ENCODE peak calls at places on chromosome 1, in five cellular contexts. E is PC-3; X is colonic mucosa; S is CD8-positive, alpha-beta T cell; M is hepatocyte. F is an unnamed sample.

GRCh38 chr1:105492941-105493340 is 1563.5 kb upstream of the PRMT6 start:
- DNase-seq in X (no peak), E (no peak), M (peak), S (no peak), F (no peak)

GRCh38 chr1:173451981-173452380 is 25.2 kb upstream of the PRDX6 start:
- DNase-seq in M (no peak), S (no peak), X (no peak), E (peak), F (no peak)

GRCh38 chr1:57889686-57890360 is 466.0 kb upstream of the DAB1 start:
- DNase-seq in S (no peak), M (no peak), E (no peak), X (no peak), F (no peak)

GRCh38 chr1:159012495-159012894 is 2.8 kb downstream of the IFI16 start:
- DNase-seq in M (no peak), X (peak), S (no peak), E (no peak), F (no peak)

GRCh38 chr1:27526569-27527222 is 36.7 kb upstream of the WASF2 start:
- DNase-seq in S (no peak), X (no peak), M (no peak), E (no peak), F (no peak)

GRCh38 chr1:217274927-217275616 is 355.8 kb downstream of the GPATCH2 start:
- DNase-seq in S (no peak), X (no peak), E (peak), M (no peak), F (no peak)

GRCh38 chr1:82449671-82450070 is 648.9 kb downstream of the ADGRL2 start:
- DNase-seq in X (no peak), M (no peak), E (no peak), S (no peak), F (no peak)

GRCh38 chr1:71093938-71094337 is 13.1 kb upstream of the ZRANB2 start:
- DNase-seq in E (peak), X (no peak), M (no peak), S (no peak), F (no peak)

GRCh38 chr1:46456411-46456963 is 33.1 kb upstream of the DMBX1 start:
- DNase-seq in S (no peak), X (no peak), M (no peak), E (no peak), F (no peak)

GRCh38 chr1:190373705-190374336 is 103.8 kb downstream of the BRINP3 start:
- DNase-seq in X (no peak), M (peak), S (no peak), E (peak), F (no peak)

GRCh38 chr1:109944541-109944940 is 33.9 kb downstream of the CSF1 start:
- DNase-seq in E (no peak), M (no peak), X (no peak), S (no peak), F (no peak)

GRCh38 chr1:52631759-52632331 is 1.1 kb upstream of the SHISAL2A start:
- DNase-seq in X (no peak), S (no peak), M (peak), E (no peak), F (no peak)

GRCh38 chr1:164477336-164477735 is 81.6 kb upstream of the PBX1 start:
- DNase-seq in M (no peak), E (no peak), X (no peak), S (no peak), F (no peak)

GRCh38 chr1:19232526-19232851 is 18.8 kb downstream of the EMC1 start:
- DNase-seq in X (peak), M (peak), S (no peak), E (no peak), F (no peak)

GRCh38 chr1:64917328-64917861 is 49.0 kb downstream of the JAK1 start:
- DNase-seq in E (peak), M (peak), S (no peak), X (peak), F (no peak)

GRCh38 chr1:25096307-25097150 is 135.8 kb downstream of the SYF2 start:
- DNase-seq in E (no peak), M (no peak), X (no peak), S (no peak), F (no peak)

GRCh38 chr1:245571872-245572294 is 417.1 kb downstream of the KIF26B start:
- DNase-seq in E (no peak), M (no peak), X (no peak), S (no peak), F (peak)

GRCh38 chr1:2498648-2499047 is 22.6 kb downstream of the PLCH2 start:
- DNase-seq in E (no peak), M (no peak), X (no peak), S (no peak), F (no peak)
- H3K27ac ChIP-seq in E (no peak), M (no peak), X (no peak), S (no peak), F (peak)

GRCh38 chr1:185315364-185316108 is 1.5 kb downstream of the IVNS1ABP start:
- DNase-seq in M (peak), E (no peak), S (no peak), X (peak), F (no peak)

GRCh38 chr1:185316163-185317033 is 645 bp downstream of the IVNS1ABP start:
- DNase-seq in S (peak), X (peak), M (peak), E (peak), F (peak)

GRCh38 chr1:185317886-185318310 is 855 bp upstream of the IVNS1ABP start:
- DNase-seq in M (peak), X (peak), S (peak), E (no peak), F (no peak)

GRCh38 chr1:185318431-185319151 is 1.5 kb upstream of the IVNS1ABP start:
- DNase-seq in E (no peak), X (no peak), S (no peak), M (no peak), F (no peak)

GRCh38 chr1:185317034-185317885 is at the start of gene IVNS1ABP:
- DNase-seq in M (peak), S (peak), X (peak), E (peak), F (peak)
- TF ChIP-seq CTCF in M (peak), S (no peak), X (peak), E (peak), F (peak)

DNA sequence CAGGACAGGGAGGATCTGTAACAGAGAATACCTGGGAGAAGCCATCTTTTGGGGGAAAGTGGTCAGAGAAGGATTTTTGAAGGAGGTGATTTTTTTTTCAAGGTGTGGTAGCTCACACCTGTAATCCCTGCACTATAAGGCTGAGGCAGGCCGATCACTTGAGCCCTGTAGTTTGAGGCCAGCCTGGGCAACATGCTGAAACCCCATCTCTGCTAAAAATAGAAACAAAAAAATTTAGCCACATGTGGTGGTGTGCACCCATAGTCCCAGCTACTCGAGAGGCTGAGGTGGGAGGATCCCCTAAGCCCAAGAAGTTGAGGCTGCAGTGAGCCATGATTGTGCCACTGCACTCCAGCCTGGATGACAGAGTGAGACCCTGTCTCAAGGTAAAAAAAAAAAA is 67.4 kb upstream of the ARTN start:
- DNase-seq in S (no peak), X (no peak), E (no peak), M (no peak), F (no peak)
- H3K4me3 ChIP-seq in S (no peak), X (no peak), E (no peak), M (no peak), F (no peak)

DNA sequence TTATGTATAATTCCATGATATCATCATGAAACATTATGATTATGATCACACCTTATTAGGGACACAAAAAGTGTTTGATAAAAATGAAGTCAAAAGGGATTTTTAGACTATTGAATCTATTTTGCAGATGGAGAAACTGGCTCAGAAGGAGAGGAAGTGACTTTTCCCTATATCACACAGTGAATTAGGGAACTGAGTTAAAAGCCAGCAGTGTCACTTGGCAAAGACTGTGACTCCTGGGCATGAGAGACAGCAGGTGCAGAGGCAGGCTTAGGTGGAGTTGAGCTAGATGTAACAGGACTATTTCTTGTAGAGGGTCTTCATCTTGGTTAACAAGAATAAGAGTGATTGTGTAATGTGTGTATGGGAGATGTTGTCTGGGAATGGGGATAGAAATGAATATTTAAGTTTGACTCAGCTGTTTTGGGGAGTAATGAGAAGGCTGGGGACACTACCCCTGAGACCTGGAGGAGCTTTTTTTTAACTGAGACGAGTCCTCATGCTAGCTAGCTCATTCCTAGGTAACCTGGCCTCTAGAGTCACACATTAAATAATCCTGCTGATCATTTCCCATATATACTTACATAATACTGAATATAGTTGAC is 1.0 kb upstream of the CD84 start:
- DNase-seq in E (no peak), M (no peak), S (no peak), X (no peak), F (no peak)
- H3K27ac ChIP-seq in E (no peak), M (no peak), S (peak), X (no peak), F (no peak)

GRCh38 chr1:66403031-66403731 is 130.8 kb upstream of the SGIP1 start:
- DNase-seq in S (no peak), X (no peak), M (no peak), E (no peak), F (no peak)
- TF ChIP-seq CTCF in S (no peak), X (no peak), M (no peak), E (no peak), F (peak)

DNA sequence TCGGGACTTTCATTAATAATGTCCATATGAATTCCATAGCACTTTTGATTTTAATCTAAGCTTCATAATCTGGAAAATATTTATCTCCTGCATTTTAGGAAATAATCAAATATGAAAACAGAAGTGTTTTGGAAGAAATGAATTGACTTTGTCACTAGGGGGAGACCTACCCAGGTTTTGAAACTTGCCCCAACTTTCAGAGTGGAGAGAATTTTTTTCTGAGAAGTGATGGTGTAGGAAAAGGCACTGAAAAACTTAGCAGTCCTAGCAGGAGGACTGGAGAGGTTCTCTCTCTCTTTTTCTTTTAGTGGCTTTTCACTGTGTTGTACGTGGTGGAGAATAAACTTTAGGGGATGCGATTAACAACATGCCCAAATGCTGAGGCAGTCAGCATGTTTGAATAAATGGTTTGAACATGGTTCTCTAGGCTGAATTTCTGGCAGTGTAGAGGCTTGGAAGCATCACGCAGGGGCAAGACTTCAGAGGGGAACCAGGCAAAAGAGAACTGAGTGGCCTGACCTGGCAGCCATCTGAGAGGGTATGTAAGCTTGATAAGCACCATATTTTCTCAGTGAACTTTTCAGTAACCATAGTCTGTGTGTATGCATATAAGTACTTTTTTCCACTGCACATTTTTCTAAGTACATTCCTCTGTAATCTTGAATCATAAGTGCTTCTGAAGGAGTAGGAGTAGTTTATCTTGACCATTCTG is 68.3 kb upstream of the NEK7 start:
- DNase-seq in X (no peak), S (no peak), E (peak), M (peak), F (no peak)
- H3K4me3 ChIP-seq in X (no peak), S (no peak), E (no peak), M (no peak), F (no peak)

GRCh38 chr1:94060720-94061119 is 60.2 kb downstream of the ABCA4 start:
- DNase-seq in S (no peak), E (no peak), X (no peak), M (no peak), F (no peak)
- H3K27ac ChIP-seq in S (no peak), E (no peak), X (no peak), M (no peak), F (no peak)

GRCh38 chr1:214491468-214492120 is 59.8 kb downstream of the PTPN14 start:
- DNase-seq in E (no peak), S (no peak), M (no peak), X (no peak), F (no peak)

GRCh38 chr1:214494706-214495105 is 56.7 kb downstream of the PTPN14 start:
- DNase-seq in X (no peak), S (no peak), M (peak), E (peak), F (no peak)

GRCh38 chr1:214496126-214496525 is 55.3 kb downstream of the PTPN14 start:
- DNase-seq in E (no peak), S (no peak), X (no peak), M (no peak), F (peak)

GRCh38 chr1:214492405-214493075 is 58.9 kb downstream of the PTPN14 start:
- DNase-seq in M (no peak), S (no peak), E (no peak), X (no peak), F (no peak)

DNA sequence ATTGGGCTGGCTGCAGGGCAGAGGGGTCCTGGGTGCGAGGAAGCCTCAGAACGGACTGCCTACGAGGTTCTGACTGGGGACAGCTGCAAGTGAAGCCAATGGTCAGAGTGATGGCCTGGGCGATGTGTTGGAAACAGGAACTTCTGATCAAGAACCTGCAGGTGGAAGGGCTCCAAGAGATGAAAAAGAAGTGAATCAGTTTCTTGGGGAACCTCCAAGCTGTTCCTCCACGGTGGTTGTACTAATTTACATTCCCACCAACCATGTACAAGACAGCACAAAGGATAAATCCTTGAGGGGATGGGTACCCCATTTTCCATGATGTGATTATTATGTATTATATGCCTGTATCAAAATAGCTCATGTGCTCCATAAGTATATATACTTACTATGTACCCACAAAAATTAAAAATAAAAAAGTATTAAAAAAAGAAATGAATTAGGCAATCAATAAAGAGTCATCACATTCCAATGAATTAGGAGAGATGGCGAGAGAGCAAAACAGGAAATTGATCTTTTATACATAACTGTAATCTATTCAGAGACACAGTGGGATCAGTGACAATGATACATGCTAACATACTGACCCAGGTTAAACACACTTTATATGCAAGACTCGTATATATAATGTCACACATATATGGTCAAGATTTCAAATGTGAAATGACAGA is 58.1 kb downstream of the PTPN14 start:
- DNase-seq in S (no peak), M (no peak), X (no peak), E (no peak), F (no peak)
- TF ChIP-seq CTCF in S (no peak), M (no peak), X (no peak), E (no peak), F (no peak)

GRCh38 chr1:228104526-228105251 is 1.6 kb upstream of the C1orf35 start:
- DNase-seq in S (no peak), X (no peak), E (peak), M (no peak), F (no peak)
- H3K4me3 ChIP-seq in S (no peak), X (no peak), E (no peak), M (no peak), F (no peak)